ENCODE peak calls at places on chromosomes 11 and 22, in six cellular contexts. M is GM23248, I is colonic mucosa, Q is HepG2, A is BJ, Y is kidney epithelial cell. C is an unnamed sample. For H3K27me3, the result is how much of the 10 kb centered on the place peaks cover.

GRCh38 chr11:74926304-74927030 is 22.4 kb downstream of the XRRA1 start:
- DNase-seq in M (peak), I (no peak), Q (no peak), A (no peak), Y (no peak), C (no peak)

GRCh38 chr11:121460941-121461514 is 8.3 kb upstream of the SORL1-AS1 start:
- DNase-seq in M (no peak), I (no peak), Q (peak), A (no peak), Y (no peak), C (no peak)

GRCh38 chr11:92298238-92298565 is 73.6 kb downstream of the FAT3 start:
- DNase-seq in M (no peak), I (no peak), Q (no peak), A (no peak), Y (no peak), C (no peak)

GRCh38 chr11:134488512-134488911 is 76.5 kb upstream of the B3GAT1 start:
- DNase-seq in M (no peak), I (no peak), Q (no peak), A (no peak), Y (no peak), C (peak)

GRCh38 chr11:128745296-128746183 is 51.7 kb downstream of the FLI1 start:
- DNase-seq in M (peak), I (no peak), Q (no peak), A (no peak), Y (no peak), C (no peak)

GRCh38 chr11:77142091-77142975 is 14.3 kb downstream of the MYO7A start:
- DNase-seq in M (no peak), I (no peak), Q (no peak), A (no peak), Y (no peak), C (no peak)

GRCh38 chr11:73199446-73199845 is 18.6 kb upstream of the P2RY2 start:
- DNase-seq in M (no peak), I (no peak), Q (no peak), A (no peak), Y (no peak), C (peak)

GRCh38 chr11:46112961-46113617 is 8.2 kb downstream of the PHF21A start:
- DNase-seq in M (peak), I (peak), Q (peak), A (no peak), Y (peak), C (no peak)

GRCh38 chr11:134598368-134598767 is 186.3 kb upstream of the B3GAT1 start:
- DNase-seq in M (no peak), I (peak), Q (no peak), A (no peak), Y (no peak), C (peak)

GRCh38 chr22:43434601-43435311 is 22.9 kb downstream of the MPPED1 start:
- DNase-seq in M (no peak), I (no peak), Q (no peak), A (no peak), Y (no peak), C (no peak)

GRCh38 chr11:8192896-8193209 is 24.0 kb upstream of the RIC3 start:
- DNase-seq in M (no peak), I (no peak), Q (no peak), A (no peak), Y (no peak), C (no peak)

GRCh38 chr11:48019230-48019584 is 38.8 kb downstream of the PTPRJ start:
- DNase-seq in M (no peak), I (no peak), Q (no peak), A (no peak), Y (no peak), C (peak)

GRCh38 chr22:27734066-27734465 is 67.5 kb downstream of the MN1 start:
- DNase-seq in M (no peak), I (no peak), Q (no peak), A (no peak), Y (no peak), C (no peak)

GRCh38 chr11:13261600-13262061 is 16.0 kb upstream of the BMAL1 start:
- DNase-seq in M (peak), I (no peak), Q (no peak), A (peak), Y (peak), C (peak)

GRCh38 chr11:4697583-4697982 is at the start of gene OR51E2:
- DNase-seq in M (peak), I (no peak), Q (no peak), A (no peak), Y (no peak), C (peak)

GRCh38 chr11:94060401-94060800 is 39.2 kb downstream of the HEPHL1 start:
- DNase-seq in M (peak), I (no peak), Q (no peak), A (no peak), Y (no peak), C (no peak)

GRCh38 chr22:48464246-48464645 is 1363.4 kb downstream of the BRD1 start:
- DNase-seq in M (no peak), I (no peak), Q (no peak), A (no peak), Y (no peak), C (peak)

GRCh38 chr22:28025866-28026575 is 107.0 kb upstream of the PITPNB start:
- DNase-seq in M (no peak), I (peak), Q (no peak), A (no peak), Y (no peak), C (no peak)

GRCh38 chr22:29879738-29880137 is 3.2 kb upstream of the MTMR3 start:
- DNase-seq in M (peak), I (no peak), Q (no peak), A (no peak), Y (no peak), C (peak)

GRCh38 chr11:33895752-33896137 is 3.9 kb upstream of the LMO2 start:
- DNase-seq in M (no peak), I (no peak), Q (no peak), A (no peak), Y (no peak), C (no peak)

GRCh38 chr11:62020661-62021060 is 53.2 kb upstream of the FTH1 start:
- DNase-seq in M (peak), I (no peak), Q (no peak), A (no peak), Y (no peak), C (no peak)

GRCh38 chr11:65522640-65523322 is 2.1 kb upstream of the SCYL1 start:
- DNase-seq in M (no peak), I (no peak), Q (no peak), A (no peak), Y (no peak), C (no peak)

GRCh38 chr22:35915477-35916013 is 113.1 kb downstream of the RBFOX2 start:
- DNase-seq in M (peak), I (no peak), Q (no peak), A (no peak), Y (no peak), C (no peak)

DNA sequence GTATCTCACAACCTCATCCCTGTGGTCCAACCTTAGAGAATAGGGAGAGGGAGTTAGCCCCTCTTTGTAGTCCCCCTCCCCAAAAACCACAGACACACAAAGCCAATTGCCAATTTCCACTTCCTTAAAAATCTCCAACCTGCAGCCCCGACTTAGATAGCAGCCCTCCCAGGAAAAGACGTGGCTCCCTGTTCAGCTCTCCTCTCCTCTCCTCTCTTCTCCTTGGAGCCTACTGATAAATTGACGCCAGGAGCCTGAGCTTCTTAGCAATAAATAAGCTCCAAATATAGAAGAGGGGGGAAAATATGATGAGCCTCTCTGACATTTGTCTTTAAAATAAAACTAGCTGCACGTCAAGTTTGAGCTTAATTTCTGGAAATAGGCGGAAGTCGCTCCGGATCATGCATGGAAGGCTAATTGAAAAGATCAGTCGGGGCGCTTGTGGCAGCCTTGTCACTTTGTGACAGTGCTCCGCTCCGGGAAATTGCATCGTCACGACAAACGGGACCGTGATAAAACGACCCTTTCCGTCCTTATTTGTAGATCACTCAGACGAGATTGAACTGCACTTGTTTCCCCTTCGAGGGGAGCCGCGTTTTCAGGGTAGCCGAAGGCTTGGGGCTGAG is 7.2 kb downstream of the PAX6 start:
- DNase-seq in M (no peak), I (no peak), Q (no peak), A (no peak), Y (no peak), C (no peak)
- H3K27me3 ChIP-seq in M (half or more), I (half or more), Q (under half), A (half or more), Y (half or more), C (half or more)

GRCh38 chr11:69729252-69729651 is 25.4 kb upstream of the FGF19 start:
- DNase-seq in M (no peak), I (no peak), Q (no peak), A (no peak), Y (no peak), C (peak)

GRCh38 chr11:69727266-69727665 is 23.4 kb upstream of the FGF19 start:
- DNase-seq in M (no peak), I (no peak), Q (no peak), A (no peak), Y (no peak), C (no peak)

GRCh38 chr11:69726481-69726880 is 22.7 kb upstream of the FGF19 start:
- DNase-seq in M (no peak), I (no peak), Q (no peak), A (no peak), Y (no peak), C (peak)

GRCh38 chr11:69721745-69722144 is 17.9 kb upstream of the FGF19 start:
- DNase-seq in M (no peak), I (no peak), Q (no peak), A (no peak), Y (no peak), C (peak)

GRCh38 chr11:69726019-69726418 is 22.2 kb upstream of the FGF19 start:
- DNase-seq in M (no peak), I (no peak), Q (no peak), A (no peak), Y (no peak), C (peak)
- H3K27me3 ChIP-seq in M (under half), I (under half), Q (under half), A (under half), Y (under half), C (under half)

GRCh38 chr22:45877036-45877380 is 100.0 kb downstream of the WNT7B start:
- DNase-seq in M (no peak), I (no peak), Q (no peak), A (no peak), Y (no peak), C (no peak)
- H3K27me3 ChIP-seq in M (half or more), I (under half), Q (under half), A (under half), Y (half or more), C (under half)

DNA sequence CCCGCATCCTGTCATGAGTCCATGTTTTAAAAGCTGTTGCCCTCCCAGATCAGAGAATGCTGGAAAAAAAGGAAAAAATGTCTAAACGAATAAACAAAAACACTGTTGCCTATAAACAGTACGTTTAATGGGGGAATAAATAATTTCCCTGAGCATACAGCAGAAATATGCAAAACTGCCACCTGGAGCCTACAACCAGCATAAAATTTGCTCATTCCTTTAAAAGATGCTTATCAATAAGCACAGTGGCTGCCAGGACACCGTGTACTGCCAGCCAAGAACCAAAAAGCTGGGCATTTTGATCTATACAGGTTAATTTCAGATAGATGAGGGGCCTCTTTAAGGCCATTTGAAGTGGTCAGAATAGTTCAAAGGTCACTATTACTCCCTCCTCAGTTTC is 5.7 kb upstream of the CPT1A start:
- DNase-seq in M (no peak), I (no peak), Q (no peak), A (no peak), Y (no peak), C (no peak)
- H3K27me3 ChIP-seq in M (under half), I (under half), Q (under half), A (under half), Y (under half), C (under half)

C was measured in endodermal cell.